ENCODE peak calls at places on chromosomes 12 and 14, in eight cellular contexts. L is stimulated activated naive CD4-positive, alpha-beta T cell; Z is ACHN; O is AG09309; X is substantia nigra; H is stimulated activated CD4-positive, alpha-beta T cell treated with anti-CD3 and anti-CD28 coated beads, Interleukin-1b, Interleukin-23, amount 100 ng/mL, for 4 hours; A is nucleus accumbens; Q is NCI-H2171. K is an unnamed sample.

GRCh38 chr12:49983892-49984291 is 11.1 kb downstream of the AQP6 start:
- DNase-seq in O (peak), L (no peak), A (no peak), Z (peak), X (no peak), Q (no peak), H (no peak), K (no peak)

GRCh38 chr12:116929885-116930284 is 19.1 kb downstream of the FBXW8 start:
- DNase-seq in O (no peak), X (no peak), H (no peak), Z (no peak), Q (no peak), A (no peak), L (no peak), K (no peak)

GRCh38 chr12:93876360-93876759 is 199.2 kb downstream of the CRADD start:
- DNase-seq in H (no peak), A (no peak), O (no peak), Q (no peak), Z (no peak), L (no peak), X (no peak), K (no peak)

GRCh38 chr14:106044949-106045596 is 518.7 kb downstream of the TMEM121 start:
- DNase-seq in Z (peak), A (no peak), L (peak), H (peak), Q (no peak), O (no peak), X (no peak), K (peak)

GRCh38 chr12:109637341-109637740 is 63.7 kb downstream of the MVK start:
- DNase-seq in Q (peak), L (no peak), O (no peak), X (no peak), Z (no peak), H (no peak), A (no peak), K (no peak)

GRCh38 chr14:51821822-51822221 is 38.6 kb upstream of the GNG2 start:
- DNase-seq in H (no peak), A (no peak), Z (no peak), Q (no peak), L (no peak), X (no peak), O (peak), K (no peak)

GRCh38 chr12:131090254-131091210 is 136.8 kb downstream of the ADGRD1 start:
- DNase-seq in A (no peak), Q (no peak), L (no peak), H (no peak), Z (no peak), X (no peak), O (no peak), K (no peak)

GRCh38 chr12:89707623-89707991 is 1.0 kb downstream of the ATP2B1 start:
- DNase-seq in O (no peak), A (peak), Z (peak), H (no peak), L (no peak), Q (no peak), X (peak), K (peak)

GRCh38 chr12:51695241-51696010 is 104.4 kb downstream of the SCN8A start:
- DNase-seq in A (no peak), Q (no peak), L (no peak), X (no peak), H (no peak), O (no peak), Z (no peak), K (no peak)

GRCh38 chr12:109450980-109451379 is 26.1 kb downstream of the KCTD10 start:
- DNase-seq in O (no peak), X (no peak), Z (no peak), A (no peak), H (no peak), L (no peak), Q (no peak), K (no peak)

GRCh38 chr12:43444940-43445564 is 107.0 kb downstream of the ADAMTS20 start:
- DNase-seq in H (peak), A (peak), X (no peak), O (peak), L (peak), Q (peak), Z (peak), K (peak)

K was measured in central memory CD4-positive, alpha-beta T cell.